ENCODE peak calls at places on chromosome 15, in six cellular contexts. K is mucosa of descending colon, C is upper lobe of left lung, P is Peyer's patch, U is tibial nerve, A is GM13976. R is an unnamed sample.
A peak's percentile ranks its signal among the peaks of the same experiment; 100 is the strongest.

GRCh38 chr15:96125681-96126080 is 204.8 kb upstream of the NR2F2 start:
- DNase-seq in A (no peak), K (no peak), C (no peak), U (no peak), P (no peak), R (no peak)

GRCh38 chr15:82655606-82656005 is 8.4 kb upstream of the CPEB1 start:
- DNase-seq in U (no peak), P (no peak), K (no peak), C (no peak), A (no peak), R (no peak)

GRCh38 chr15:25850154-25851111 is 12.7 kb downstream of the ATP10A start:
- DNase-seq in C (peak; percentile 86), U (peak; percentile 27), K (peak; percentile 84), P (peak; percentile 66), A (peak; percentile 68), R (peak; percentile 32)

GRCh38 chr15:98727115-98728040 is 79.0 kb downstream of the IGF1R start:
- DNase-seq in U (peak; percentile 66), K (peak; percentile 86), C (peak; percentile 92), A (no peak), P (peak; percentile 36), R (peak; percentile 97)

GRCh38 chr15:80768158-80768557 is 11.0 kb upstream of the CEMIP start:
- DNase-seq in C (no peak), A (no peak), U (no peak), K (no peak), P (no peak), R (no peak)

GRCh38 chr15:91291673-91292072 is 191.6 kb downstream of the SV2B start:
- DNase-seq in P (no peak), U (no peak), C (peak; percentile 50), K (no peak), A (peak; percentile 30), R (no peak)

GRCh38 chr15:32669870-32670623 is 28.5 kb downstream of the SCG5 start:
- DNase-seq in K (no peak), P (no peak), C (no peak), A (no peak), U (peak; percentile 33), R (peak; percentile 13)

GRCh38 chr15:79283252-79284048 is 928 bp downstream of the ANKRD34C start:
- DNase-seq in C (no peak), P (no peak), K (no peak), A (peak; percentile 73), U (no peak), R (peak; percentile 66)

GRCh38 chr15:68987120-68987519 is 27.4 kb upstream of the NOX5 start:
- DNase-seq in A (no peak), P (no peak), U (no peak), K (no peak), C (no peak), R (no peak)

GRCh38 chr15:43516185-43516584 is 1.2 kb upstream of the MAP1A start:
- DNase-seq in A (no peak), K (no peak), C (no peak), P (no peak), U (no peak), R (no peak)

GRCh38 chr15:77634266-77634962 is 1.7 kb upstream of the LINGO1 start:
- DNase-seq in C (peak; percentile 59), U (no peak), P (peak; percentile 59), K (peak; percentile 75), A (peak; percentile 84), R (peak; percentile 87)
- TF ChIP-seq CTCF in C (peak; percentile 26), U (peak; percentile 31), P (peak; percentile 42), K (peak; percentile 53), A (peak; percentile 85), R (peak; percentile 68)

GRCh38 chr15:60935130-60935529 is 294.0 kb downstream of the RORA start:
- DNase-seq in A (no peak), P (no peak), U (no peak), C (no peak), K (no peak), R (no peak)
- TF ChIP-seq CTCF in A (no peak), P (no peak), U (no peak), C (no peak), K (no peak), R (no peak)

GRCh38 chr15:52678036-52678467 is 1.1 kb downstream of the ATOSA start:
- DNase-seq in P (peak; percentile 69), U (peak; percentile 52), A (peak; percentile 58), C (peak; percentile 73), K (peak; percentile 74), R (peak; percentile 51)

GRCh38 chr15:52680041-52680391 is 828 bp upstream of the ATOSA start:
- DNase-seq in C (no peak), P (no peak), A (no peak), K (no peak), U (no peak), R (no peak)

GRCh38 chr15:52678468-52679231 is 538 bp downstream of the ATOSA start:
- DNase-seq in A (peak; percentile 60), U (peak; percentile 29), K (peak; percentile 87), C (peak; percentile 74), P (peak; percentile 69), R (peak; percentile 70)

GRCh38 chr15:52680756-52681155 is 1.6 kb upstream of the ATOSA start:
- DNase-seq in U (no peak), A (no peak), K (no peak), C (no peak), P (no peak), R (no peak)

DNA sequence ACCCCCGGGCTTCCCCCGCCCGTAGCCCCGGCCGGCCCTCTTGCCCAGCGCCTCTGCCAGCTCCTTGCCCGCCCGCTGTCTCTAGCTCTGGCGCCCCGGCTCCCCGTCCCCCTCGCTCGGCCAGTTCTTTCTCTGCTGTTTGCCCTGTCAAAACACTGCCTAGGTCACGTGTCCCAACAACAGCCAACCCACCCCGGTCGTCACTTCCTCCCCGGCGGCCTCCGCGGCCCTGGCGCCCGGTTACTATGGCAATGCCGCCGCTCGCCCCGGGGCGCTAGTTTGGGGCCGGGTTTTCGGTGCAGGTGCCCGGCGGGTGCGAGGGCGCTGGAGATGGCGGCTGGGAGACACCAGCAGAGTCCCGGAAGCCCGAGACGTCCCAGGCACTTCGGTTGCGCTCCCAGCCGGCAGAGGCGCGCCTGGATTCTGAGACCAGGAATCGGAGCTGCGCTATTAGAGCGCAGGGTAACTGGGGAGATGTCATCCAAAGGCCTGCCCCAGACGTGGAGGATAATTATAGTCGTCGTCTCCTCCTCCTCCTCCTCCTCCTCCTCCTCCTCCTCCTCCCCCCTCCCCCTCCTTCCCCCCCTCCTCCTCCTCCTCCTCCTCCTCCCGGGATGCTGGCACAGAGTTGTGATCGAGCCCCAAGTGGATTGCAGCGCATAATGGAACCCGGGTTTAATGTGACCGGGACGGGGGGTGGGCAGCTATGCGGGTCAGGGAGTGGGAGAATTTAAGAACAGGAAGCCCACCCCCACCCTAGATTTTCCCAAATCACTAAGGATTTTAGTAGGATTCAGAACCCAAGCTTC is at the start of gene ATOSA:
- DNase-seq in K (peak; percentile 95), C (peak; percentile 96), P (peak; percentile 94), U (peak; percentile 85), A (peak; percentile 94), R (peak; percentile 90)
- TF ChIP-seq CTCF in K (no peak), C (no peak), P (no peak), U (peak; percentile 9), A (no peak), R (no peak)

DNA sequence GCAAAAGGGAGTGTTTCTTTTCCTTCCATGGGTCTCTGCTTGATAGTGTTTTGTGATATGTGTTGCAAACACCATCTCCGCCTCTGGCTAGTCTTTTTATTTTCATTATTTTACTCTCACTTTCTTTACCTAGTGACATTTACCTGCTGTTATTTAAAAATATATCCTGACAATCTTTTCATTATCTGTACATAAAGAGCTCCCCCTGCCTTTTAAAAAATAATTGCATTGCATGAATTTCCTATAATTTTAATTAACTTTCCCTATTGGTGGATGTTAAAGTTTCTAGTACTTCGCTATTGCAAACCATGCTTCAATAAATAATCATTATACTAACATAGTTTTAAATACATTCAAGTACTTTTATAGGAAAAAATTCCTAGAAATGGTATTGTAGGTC is 48.8 kb upstream of the GCNT3 start:
- DNase-seq in C (no peak), K (no peak), U (no peak), A (no peak), P (no peak), R (no peak)
- TF ChIP-seq CTCF in C (no peak), K (no peak), U (no peak), A (no peak), P (no peak), R (no peak)

DNA sequence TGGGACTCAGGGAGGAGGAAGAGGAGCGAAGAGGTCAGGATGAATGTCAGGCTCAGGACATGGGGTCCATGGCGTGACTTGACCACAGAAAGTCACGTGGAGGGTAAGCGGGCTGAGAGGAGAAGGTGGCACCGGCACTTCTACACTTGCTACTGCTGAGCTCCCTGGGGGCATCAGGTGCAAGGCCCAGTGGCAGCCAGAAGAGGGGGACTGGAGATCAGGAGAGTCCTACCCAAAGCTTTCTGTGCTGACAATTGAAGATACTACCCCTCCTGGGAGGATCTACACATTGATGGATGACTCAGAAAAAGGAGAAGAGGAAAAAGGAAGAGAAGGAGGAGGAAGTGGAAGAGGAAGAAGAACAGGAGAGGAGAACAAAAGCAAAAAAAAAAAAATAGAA is 41.3 kb downstream of the MYO5C start:
- DNase-seq in P (no peak), U (no peak), A (no peak), C (no peak), K (no peak), R (no peak)
- TF ChIP-seq CTCF in P (no peak), U (no peak), A (peak; percentile 24), C (no peak), K (no peak), R (no peak)

DNA sequence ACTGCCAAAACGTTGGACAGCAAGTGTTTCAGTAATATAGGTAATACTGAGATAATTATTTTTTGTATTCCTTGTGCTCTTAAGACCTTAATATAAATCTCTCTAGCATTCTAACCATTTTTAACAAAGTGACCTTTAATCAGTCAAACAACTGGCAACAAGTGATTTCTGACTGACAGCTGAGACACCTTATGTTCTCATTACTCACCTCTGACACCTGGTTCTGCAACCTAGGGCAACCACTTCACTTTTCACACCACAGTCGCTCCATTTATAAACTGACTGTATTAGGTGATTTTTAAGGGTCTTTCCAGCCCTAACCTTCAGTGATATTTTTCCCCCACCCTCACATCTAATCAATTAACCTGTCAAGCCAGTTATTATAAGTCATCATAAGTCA is 60.4 kb upstream of the C15orf61 start:
- DNase-seq in K (no peak), U (no peak), C (no peak), A (no peak), P (no peak), R (no peak)
- TF ChIP-seq CTCF in K (no peak), U (no peak), C (no peak), A (no peak), P (no peak), R (no peak)

DNA sequence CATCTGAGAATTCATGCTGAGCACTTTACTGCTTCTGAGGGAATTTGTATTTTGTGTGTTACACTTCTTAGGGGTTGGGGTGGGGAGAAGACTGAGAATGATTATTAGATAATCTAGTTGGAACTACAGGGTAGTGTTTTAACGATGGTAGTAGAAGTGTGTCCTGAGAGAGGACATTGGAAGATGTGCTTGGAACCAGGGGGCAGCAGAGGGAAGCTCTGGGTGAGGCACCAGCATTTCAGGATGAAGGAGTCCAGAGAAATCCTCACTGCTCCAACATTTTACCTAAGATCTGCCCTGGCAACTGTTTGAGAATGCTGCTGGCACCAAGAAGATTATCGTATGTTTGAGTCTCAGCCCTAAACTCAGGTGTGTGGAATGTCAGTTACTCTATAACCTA is 145.5 kb downstream of the SQOR start:
- DNase-seq in K (no peak), U (no peak), P (no peak), C (no peak), A (no peak), R (no peak)
- TF ChIP-seq CTCF in K (no peak), U (no peak), P (no peak), C (no peak), A (no peak), R (no peak)